ENCODE peak calls at places on chromosomes 7 and 10, in nine cellular contexts. U is upper lobe of right lung, D is fibroblast of mammary gland, Z is Calu3, V is PC-3, S is neural progenitor cell, A is glutamatergic neuron, G is B cell, B is HepG2. K is an unnamed sample.

GRCh38 chr7:69847921-69848612 is 249.8 kb downstream of the AUTS2 start:
- DNase-seq in D (no peak), A (no peak), G (no peak), V (no peak), U (no peak), S (no peak), B (no peak), Z (no peak), K (no peak)

GRCh38 chr7:45149606-45150005 is 8.0 kb upstream of the RAMP3 start:
- DNase-seq in U (peak), D (no peak), V (no peak), S (no peak), B (no peak), G (peak), Z (no peak), A (no peak), K (no peak)

GRCh38 chr10:131620904-131621303 is 279.9 kb upstream of the PPP2R2D start:
- DNase-seq in B (no peak), Z (no peak), V (no peak), D (no peak), S (no peak), U (no peak), A (no peak), G (no peak), K (no peak)

GRCh38 chr10:101878869-101879268 is 35.3 kb upstream of the KCNIP2 start:
- DNase-seq in D (no peak), U (no peak), S (peak), V (no peak), G (no peak), Z (no peak), A (no peak), B (no peak), K (no peak)

GRCh38 chr7:142533920-142534319 is 215.4 kb upstream of the PRSS1 start:
- DNase-seq in S (no peak), B (no peak), Z (no peak), G (no peak), U (no peak), A (no peak), D (no peak), V (no peak), K (no peak)

GRCh38 chr10:15879058-15879457 is 18.8 kb upstream of the MINDY3 start:
- DNase-seq in V (peak), Z (no peak), U (no peak), S (peak), B (peak), A (no peak), G (no peak), D (peak), K (no peak)

GRCh38 chr7:105306160-105306784 is 82.4 kb downstream of the SRPK2 start:
- DNase-seq in V (no peak), A (no peak), B (no peak), D (peak), U (no peak), Z (no peak), S (no peak), G (no peak), K (no peak)

GRCh38 chr7:113087278-113087998 is 811 bp upstream of the GPR85 start:
- DNase-seq in Z (no peak), U (no peak), V (peak), A (no peak), S (peak), D (peak), G (no peak), B (peak), K (no peak)

GRCh38 chr10:116464257-116464656 is 36.6 kb downstream of the PNLIPRP3 start:
- DNase-seq in D (no peak), G (no peak), U (no peak), Z (no peak), S (no peak), V (no peak), B (no peak), A (no peak), K (no peak)

GRCh38 chr10:75425291-75426079 is 5.9 kb upstream of the LRMDA start:
- DNase-seq in S (no peak), Z (no peak), A (no peak), B (no peak), V (no peak), D (no peak), G (no peak), U (no peak), K (no peak)

GRCh38 chr10:103692421-103693069 is 162.8 kb downstream of the SH3PXD2A start:
- DNase-seq in A (no peak), Z (no peak), V (no peak), D (no peak), B (no peak), G (peak), U (no peak), S (peak), K (no peak)

GRCh38 chr7:34523233-34523918 is 134.6 kb upstream of the NPSR1 start:
- DNase-seq in U (no peak), Z (no peak), D (peak), B (no peak), A (no peak), G (no peak), V (peak), S (no peak), K (no peak)

GRCh38 chr10:18450298-18450697 is 201.1 kb downstream of the NSUN6 start:
- DNase-seq in G (no peak), A (no peak), D (no peak), B (no peak), Z (no peak), V (no peak), S (no peak), U (no peak), K (no peak)

GRCh38 chr7:107711301-107711700 is 32.6 kb upstream of the CBLL1 start:
- DNase-seq in S (no peak), V (peak), G (no peak), Z (no peak), B (no peak), U (no peak), A (no peak), D (peak), K (no peak)

GRCh38 chr10:80535671-80536360 is 1.9 kb upstream of the SH2D4B start:
- DNase-seq in U (peak), A (peak), V (no peak), D (no peak), S (peak), G (peak), Z (peak), B (no peak), K (no peak)
- TF ChIP-seq CTCF in U (peak), A (peak), V (no peak), D (no peak), S (peak), G (peak), Z (peak), B (no peak), K (peak)

DNA sequence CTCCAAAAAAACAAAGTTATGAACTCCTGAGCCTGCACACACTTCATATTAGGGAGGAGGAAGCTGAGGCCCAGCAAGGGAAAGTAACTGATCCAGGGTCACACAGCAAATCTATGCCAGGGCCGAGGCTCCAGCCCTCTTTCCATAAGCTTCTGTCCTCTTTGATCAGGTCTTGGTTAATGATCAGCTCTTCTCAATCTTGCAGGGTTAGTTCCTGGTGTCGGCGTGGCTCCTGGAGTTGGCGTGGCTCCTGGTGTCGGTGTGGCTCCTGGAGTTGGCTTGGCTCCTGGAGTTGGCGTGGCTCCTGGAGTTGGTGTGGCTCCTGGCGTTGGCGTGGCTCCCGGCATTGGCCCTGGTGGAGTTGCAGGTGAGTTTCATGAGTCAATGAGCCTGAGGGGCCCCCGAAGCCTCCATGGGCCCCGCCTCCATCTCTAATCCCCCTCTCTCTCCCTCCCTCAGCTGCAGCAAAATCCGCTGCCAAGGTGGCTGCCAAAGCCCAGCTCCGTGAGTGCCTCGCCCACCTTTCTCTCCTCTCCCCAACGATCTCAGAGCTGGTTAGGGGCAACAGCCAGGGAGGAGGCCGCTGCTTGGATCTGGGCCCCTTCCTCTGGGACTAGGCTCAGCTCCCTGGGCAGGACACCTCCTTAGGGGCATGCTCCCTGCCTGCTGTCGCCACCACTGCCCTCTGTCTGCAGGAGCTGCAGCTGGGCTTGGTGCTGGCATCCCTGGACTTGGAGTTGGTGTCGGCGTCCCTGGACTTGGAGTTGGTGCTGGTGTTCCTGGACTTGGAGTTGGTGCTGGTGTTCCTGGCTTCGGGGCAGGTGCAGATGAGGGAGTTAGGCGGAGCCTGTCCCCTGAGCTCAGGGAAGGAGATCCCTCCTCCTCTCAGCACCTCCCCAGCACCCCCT is 23.7 kb upstream of the LIMK1 start:
- DNase-seq in B (no peak), D (no peak), S (no peak), A (peak), Z (peak), G (no peak), V (peak), U (peak), K (no peak)
- TF ChIP-seq CTCF in B (peak), D (no peak), S (no peak), A (no peak), Z (no peak), G (no peak), V (peak), U (peak), K (no peak)

DNA sequence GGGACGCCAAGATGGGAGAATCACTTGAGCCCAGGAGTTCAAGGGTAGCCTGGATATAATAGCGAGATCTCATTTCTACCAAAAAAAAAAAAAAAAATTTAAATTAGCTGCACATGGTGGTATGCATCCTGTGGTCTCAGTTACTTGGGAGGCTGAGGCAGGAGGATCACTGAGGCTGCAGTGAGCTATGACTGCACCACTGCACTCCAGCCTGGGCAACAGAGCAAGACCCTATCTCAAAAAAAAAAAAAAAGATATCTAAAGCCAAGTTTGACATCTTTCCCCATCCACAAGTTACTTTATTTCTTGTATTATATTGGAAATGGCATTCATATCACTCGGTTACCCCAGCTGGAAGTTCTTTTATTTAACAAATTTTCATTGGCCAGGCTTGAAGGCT is 3.4 kb upstream of the PIP4K2A start:
- DNase-seq in Z (no peak), D (no peak), A (no peak), U (no peak), V (no peak), G (no peak), B (no peak), S (no peak), K (no peak)
- TF ChIP-seq CTCF in Z (no peak), D (no peak), A (no peak), U (no peak), V (no peak), G (no peak), B (no peak), S (no peak), K (no peak)

DNA sequence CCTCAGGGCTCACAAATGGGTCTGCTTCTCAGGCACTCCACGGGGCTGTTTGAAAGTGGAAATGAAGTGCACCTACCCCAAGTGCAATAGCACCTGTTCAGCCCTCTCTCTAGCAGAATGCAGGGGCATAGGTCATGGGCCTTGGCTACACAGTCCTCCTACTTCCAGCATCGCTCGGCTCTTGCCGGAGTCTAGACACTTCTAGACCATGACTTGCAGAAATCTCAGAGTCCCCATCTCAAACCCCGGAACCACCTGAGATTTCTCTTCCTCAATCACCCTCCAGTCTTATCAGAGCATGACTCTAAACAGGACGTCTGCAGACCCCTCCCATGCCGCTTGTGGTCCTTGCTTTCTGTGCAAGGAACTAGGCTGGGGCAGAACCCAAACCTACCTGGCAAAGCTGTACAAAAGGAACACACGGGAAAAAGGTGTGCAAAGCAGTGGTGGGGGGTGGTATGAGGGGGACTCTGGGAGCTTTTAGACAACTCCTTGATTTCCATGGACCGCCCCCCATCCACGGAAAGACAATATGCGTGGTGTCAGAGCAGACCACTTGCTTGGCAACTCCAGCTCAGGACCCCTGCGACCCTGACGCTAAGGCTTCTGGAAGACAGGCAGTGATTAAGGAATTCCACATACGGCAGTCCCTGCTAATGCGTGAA is 13.8 kb downstream of the TMEM273 start:
- DNase-seq in A (no peak), V (no peak), U (no peak), D (no peak), S (no peak), Z (no peak), B (no peak), G (no peak), K (no peak)
- TF ChIP-seq CTCF in A (no peak), V (no peak), U (no peak), D (no peak), S (no peak), Z (no peak), B (no peak), G (no peak), K (no peak)

DNA sequence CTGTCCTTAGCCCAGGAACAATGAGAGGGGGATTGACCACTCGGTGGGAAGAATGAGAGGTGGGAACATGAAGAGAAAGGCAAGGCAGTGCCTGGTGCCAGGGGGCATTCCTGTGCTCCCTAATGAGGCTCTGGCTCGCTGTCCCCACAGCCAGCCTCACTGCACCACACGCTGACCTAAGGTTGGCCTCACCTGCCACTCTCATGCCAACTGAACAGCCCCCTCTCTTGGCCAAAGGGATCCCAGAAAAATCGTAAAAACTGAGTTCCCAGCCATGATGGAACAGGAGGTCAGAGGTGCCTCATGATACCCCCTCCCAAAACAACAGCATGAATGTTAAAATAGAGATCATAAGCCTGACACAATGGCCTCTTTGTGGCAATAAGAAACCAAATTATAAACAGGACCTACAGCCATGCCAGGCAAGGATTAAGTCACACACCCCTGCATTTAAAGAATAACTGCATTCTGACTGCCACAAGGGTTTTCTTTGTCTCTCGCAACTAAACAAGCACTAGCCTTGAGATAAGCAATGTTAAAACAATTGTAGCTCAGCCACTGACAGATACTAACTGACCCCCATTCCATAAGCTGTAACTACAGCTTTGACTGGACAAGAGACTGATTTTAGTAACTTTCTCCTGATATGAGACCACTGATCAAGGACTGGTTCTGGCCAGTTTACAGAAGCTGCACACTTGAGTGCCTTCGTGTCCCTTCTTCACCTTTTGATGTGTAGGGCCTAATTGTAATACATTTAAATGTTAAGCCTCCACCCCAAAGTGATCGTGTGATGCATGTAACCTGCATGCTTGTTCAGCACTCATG is 149.2 kb downstream of the SH2D4B start:
- DNase-seq in Z (no peak), B (peak), G (no peak), S (no peak), U (no peak), D (no peak), V (no peak), A (no peak), K (no peak)
- TF ChIP-seq CTCF in Z (no peak), B (peak), G (no peak), S (peak), U (no peak), D (no peak), V (no peak), A (no peak), K (no peak)

GRCh38 chr7:149334219-149334618 is 72.2 kb downstream of the ZNF783 start:
- DNase-seq in B (no peak), G (no peak), D (no peak), A (no peak), U (no peak), V (no peak), S (no peak), Z (no peak), K (no peak)
- TF ChIP-seq CTCF in B (no peak), G (no peak), D (no peak), A (no peak), U (no peak), V (no peak), S (no peak), Z (peak), K (no peak)

GRCh38 chr10:84548869-84549268 is 220.5 kb downstream of the CCSER2 start:
- DNase-seq in V (no peak), U (no peak), S (peak), G (no peak), B (no peak), D (peak), A (no peak), Z (no peak), K (no peak)
- TF ChIP-seq CTCF in V (peak), U (no peak), S (peak), G (no peak), B (peak), D (peak), A (no peak), Z (no peak), K (peak)